ENCODE peak calls at places on chromosome 12, in five cellular contexts. G, A, Y, K and Q are unnamed samples.

GRCh38 chr12:113896194-113896593 is 69.9 kb downstream of the RBM19 start:
- DNase-seq in G (no peak), A (no peak), K (no peak), Y (no peak), Q (no peak)

GRCh38 chr12:119157528-119157927 is 21.2 kb upstream of the HSPB8 start:
- DNase-seq in G (no peak), Y (no peak), K (peak; percentile 78), A (no peak), Q (no peak)

GRCh38 chr12:43158126-43158525 is 393.9 kb downstream of the ADAMTS20 start:
- DNase-seq in Y (no peak), K (no peak), G (no peak), A (no peak), Q (no peak)

GRCh38 chr12:118357327-118358007 is 15.2 kb downstream of the TAOK3 start:
- DNase-seq in A (peak; percentile 74), G (peak; percentile 47), K (no peak), Y (no peak), Q (no peak)

GRCh38 chr12:57899010-57899662 is 42.2 kb upstream of the ATP23 start:
- DNase-seq in G (no peak), K (peak; percentile 74), Y (peak; percentile 72), A (peak; percentile 68), Q (no peak)

GRCh38 chr12:462936-463705 is 3.4 kb downstream of the B4GALNT3 start:
- DNase-seq in A (no peak), G (no peak), Y (peak; percentile 60), K (peak; percentile 66), Q (no peak)

GRCh38 chr12:29200586-29200985 is 51.5 kb downstream of the FAR2 start:
- DNase-seq in G (no peak), Y (peak; percentile 65), K (no peak), A (no peak), Q (no peak)

GRCh38 chr12:131407221-131408035 is 303.5 kb upstream of the SFSWAP start:
- DNase-seq in G (no peak), A (no peak), Y (no peak), K (no peak), Q (no peak)

GRCh38 chr12:31590730-31591307 is at the start of gene DENND5B:
- DNase-seq in G (peak; percentile 81), A (peak; percentile 44), Y (peak; percentile 68), K (peak; percentile 87), Q (peak; percentile 84)

GRCh38 chr12:6982532-6982931 is 11.8 kb downstream of the EMG1 start:
- DNase-seq in G (no peak), A (no peak), K (no peak), Y (no peak), Q (no peak)

GRCh38 chr12:53532026-53532425 is 24.7 kb upstream of the NPFF start:
- DNase-seq in Y (peak; percentile 61), G (no peak), A (no peak), K (no peak), Q (no peak)

GRCh38 chr12:52767020-52767379 is 10.1 kb downstream of the KRT76 start:
- DNase-seq in G (no peak), A (no peak), K (no peak), Y (no peak), Q (no peak)

GRCh38 chr12:124588689-124589318 is 21.4 kb upstream of the NCOR2 start:
- DNase-seq in A (peak; percentile 71), K (no peak), Y (no peak), G (no peak), Q (no peak)

GRCh38 chr12:109711596-109712461 is 1.8 kb upstream of the FAM222A start:
- DNase-seq in Y (no peak), A (no peak), K (no peak), G (no peak), Q (no peak)

GRCh38 chr12:123363743-123364531 is 710 bp downstream of the SBNO1 start:
- DNase-seq in A (no peak), G (peak; percentile 42), K (peak; percentile 73), Y (peak; percentile 40), Q (no peak)

GRCh38 chr12:106648736-106649135 is 65.9 kb downstream of the RFX4 start:
- DNase-seq in A (no peak), K (no peak), Y (peak; percentile 6), G (no peak), Q (no peak)

GRCh38 chr12:93387780-93388179 is 10.1 kb downstream of the NUDT4 start:
- DNase-seq in K (no peak), G (no peak), Y (no peak), A (peak; percentile 73), Q (no peak)

GRCh38 chr12:10190558-10191388 is 11.9 kb downstream of the TMEM52B start:
- DNase-seq in Y (peak; percentile 58), A (peak; percentile 70), G (peak; percentile 74), K (no peak), Q (peak; percentile 82)

GRCh38 chr12:11822071-11822818 is 172.8 kb downstream of the ETV6 start:
- DNase-seq in Y (peak; percentile 56), K (no peak), A (peak; percentile 69), G (no peak), Q (peak; percentile 57)

GRCh38 chr12:131871677-131872076 is 22.7 kb upstream of the ULK1 start:
- DNase-seq in Y (no peak), G (peak; percentile 3), A (no peak), K (no peak), Q (no peak)